ENCODE peak calls at places on chromosomes 6 and 20, in six cellular contexts. H is cardiac muscle cell, S is tibial artery, E is NT2/D1, M is uterus, X is IMR-90. P is an unnamed sample. For H3K9me3 and H3K27me3, the result is how much of the 10 kb centered on the place peaks cover.

GRCh38 chr6:11272491-11273192 is 40.2 kb upstream of the NEDD9 start:
- DNase-seq in H (peak), S (no peak), E (no peak), M (no peak), X (no peak), P (no peak)

GRCh38 chr20:47334022-47334551 is 22.4 kb downstream of the ZMYND8 start:
- DNase-seq in H (no peak), S (no peak), E (no peak), M (peak), X (peak), P (peak)

GRCh38 chr6:145694083-145694737 is 41.1 kb downstream of the EPM2A start:
- DNase-seq in H (no peak), S (no peak), E (no peak), M (no peak), X (no peak), P (no peak)

GRCh38 chr20:1434571-1435336 is 31.9 kb downstream of the NSFL1C start:
- DNase-seq in H (no peak), S (peak), E (no peak), M (no peak), X (peak), P (peak)

GRCh38 chr20:9995514-9996272 is 39.1 kb upstream of the ANKEF1 start:
- DNase-seq in H (no peak), S (no peak), E (no peak), M (no peak), X (no peak), P (no peak)

GRCh38 chr20:57990396-57990987 is 238.0 kb downstream of the ANKRD60 start:
- DNase-seq in H (no peak), S (no peak), E (no peak), M (no peak), X (no peak), P (peak)

GRCh38 chr6:3045777-3046176 is 22.5 kb upstream of the RIPK1 start:
- DNase-seq in H (no peak), S (no peak), E (no peak), M (no peak), X (no peak), P (no peak)

GRCh38 chr6:5493806-5494205 is 232.5 kb downstream of the FARS2 start:
- DNase-seq in H (no peak), S (no peak), E (no peak), M (no peak), X (no peak), P (no peak)

GRCh38 chr6:158005626-158006180 is 24.0 kb downstream of the SYNJ2 start:
- DNase-seq in H (no peak), S (no peak), E (no peak), M (no peak), X (no peak), P (no peak)

GRCh38 chr20:25248501-25249172 is 752 bp downstream of the PYGB start:
- DNase-seq in H (peak), S (no peak), E (no peak), M (no peak), X (peak), P (peak)

GRCh38 chr6:163787001-163787667 is 372.6 kb downstream of the QKI start:
- DNase-seq in H (no peak), S (no peak), E (no peak), M (no peak), X (no peak), P (no peak)

GRCh38 chr6:104589940-104590339 is 269.8 kb downstream of the HACE1 start:
- DNase-seq in H (no peak), S (no peak), E (no peak), M (no peak), X (no peak), P (no peak)

GRCh38 chr20:5191829-5192569 is 65.2 kb downstream of the CDS2 start:
- DNase-seq in H (peak), S (no peak), E (no peak), M (peak), X (peak), P (peak)

GRCh38 chr6:41580690-41581089 is 34.5 kb downstream of the FOXP4 start:
- DNase-seq in H (no peak), S (no peak), E (no peak), M (no peak), X (no peak), P (no peak)

GRCh38 chr6:128516514-128516898 is 3.9 kb downstream of the PTPRK start:
- DNase-seq in H (no peak), S (no peak), E (no peak), M (no peak), X (peak), P (no peak)

GRCh38 chr6:25699649-25700048 is 47.6 kb downstream of the SCGN start:
- DNase-seq in H (no peak), S (no peak), E (no peak), M (no peak), X (no peak), P (no peak)

GRCh38 chr6:141107562-141108160 is 1025.1 kb upstream of the GJE1 start:
- DNase-seq in H (no peak), S (no peak), E (no peak), M (no peak), X (peak), P (peak)

GRCh38 chr20:55353206-55353605 is 652.1 kb downstream of the CBLN4 start:
- DNase-seq in H (no peak), S (no peak), E (no peak), M (no peak), X (no peak), P (no peak)

DNA sequence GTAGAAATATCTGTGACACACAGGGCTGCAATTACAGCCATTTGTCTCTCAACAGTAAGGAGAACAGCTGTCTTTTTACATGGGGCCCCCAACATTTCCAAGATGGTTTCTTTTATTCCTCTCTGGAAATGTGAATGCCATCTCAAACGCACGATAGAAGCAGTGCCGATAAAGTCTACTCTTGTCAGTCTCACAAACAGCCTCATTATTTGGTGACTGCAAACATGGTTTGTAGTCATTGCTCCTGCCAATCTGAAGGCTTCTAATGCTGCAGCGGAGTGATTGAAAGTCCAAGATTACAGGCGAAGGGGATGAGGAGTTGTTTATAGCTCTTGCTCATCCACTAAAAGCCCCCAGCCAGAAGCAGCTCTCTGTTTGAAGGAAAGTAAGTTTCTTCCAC is 657.1 kb downstream of the CBLN4 start:
- DNase-seq in H (no peak), S (no peak), E (no peak), M (no peak), X (no peak), P (no peak)
- H3K9me3 ChIP-seq in H (under half), S (under half), E (under half), M (under half), X (under half), P (under half)

GRCh38 chr6:55277628-55278003 is 49.7 kb upstream of the GFRAL start:
- DNase-seq in H (peak), S (no peak), E (no peak), M (no peak), X (no peak), P (no peak)
- H3K27me3 ChIP-seq in H (under half), S (under half), E (under half), M (under half), X (under half), P (under half)

GRCh38 chr20:23268792-23269354 is 81.7 kb upstream of the NXT1 start:
- DNase-seq in H (no peak), S (no peak), E (no peak), M (no peak), X (no peak), P (no peak)
- H3K9me3 ChIP-seq in H (under half), S (under half), E (under half), M (under half), X (under half), P (under half)

GRCh38 chr6:105901583-105901982 is 184.6 kb upstream of the PRDM1 start:
- DNase-seq in H (no peak), S (no peak), E (no peak), M (no peak), X (no peak), P (no peak)

GRCh38 chr6:105897131-105897530 is 189.0 kb upstream of the PRDM1 start:
- DNase-seq in H (no peak), S (no peak), E (no peak), M (no peak), X (peak), P (no peak)

GRCh38 chr6:105900120-105900937 is 185.8 kb upstream of the PRDM1 start:
- DNase-seq in H (no peak), S (no peak), E (no peak), M (no peak), X (peak), P (no peak)

GRCh38 chr6:105898286-105898685 is 187.8 kb upstream of the PRDM1 start:
- DNase-seq in H (no peak), S (no peak), E (no peak), M (no peak), X (peak), P (no peak)

DNA sequence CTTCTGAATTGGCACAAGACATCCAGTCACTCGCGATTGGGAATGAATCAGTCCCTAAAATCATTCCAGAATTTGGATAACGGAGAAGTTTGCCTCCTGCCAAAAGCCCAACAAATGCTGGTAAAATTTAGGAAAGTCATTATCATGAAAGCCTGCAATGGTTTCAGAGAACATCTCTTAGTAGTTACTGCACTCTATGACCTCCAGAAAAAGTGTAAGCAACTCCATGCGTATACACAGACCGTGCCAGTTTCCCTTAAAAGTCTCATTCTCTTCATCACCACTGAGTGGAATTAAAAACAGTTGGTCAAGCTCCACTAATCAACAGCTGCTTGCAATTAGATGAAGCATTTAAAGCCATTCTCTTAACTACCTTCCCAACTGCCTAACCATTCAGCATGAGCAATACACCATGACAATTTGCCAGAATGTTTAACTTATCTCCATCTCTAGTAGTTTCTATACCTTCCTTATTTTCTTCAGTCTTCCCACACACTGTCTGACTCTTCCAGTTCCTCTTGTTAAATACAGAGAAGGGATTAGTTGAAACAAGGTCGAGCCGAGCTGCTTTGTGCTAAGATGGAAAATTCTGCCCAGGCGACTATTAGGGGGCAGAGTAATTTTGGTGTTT is 183.6 kb upstream of the PRDM1 start:
- DNase-seq in H (no peak), S (no peak), E (no peak), M (no peak), X (peak), P (peak)
- H3K27me3 ChIP-seq in H (under half), S (under half), E (under half), M (under half), X (under half), P (under half)

DNA sequence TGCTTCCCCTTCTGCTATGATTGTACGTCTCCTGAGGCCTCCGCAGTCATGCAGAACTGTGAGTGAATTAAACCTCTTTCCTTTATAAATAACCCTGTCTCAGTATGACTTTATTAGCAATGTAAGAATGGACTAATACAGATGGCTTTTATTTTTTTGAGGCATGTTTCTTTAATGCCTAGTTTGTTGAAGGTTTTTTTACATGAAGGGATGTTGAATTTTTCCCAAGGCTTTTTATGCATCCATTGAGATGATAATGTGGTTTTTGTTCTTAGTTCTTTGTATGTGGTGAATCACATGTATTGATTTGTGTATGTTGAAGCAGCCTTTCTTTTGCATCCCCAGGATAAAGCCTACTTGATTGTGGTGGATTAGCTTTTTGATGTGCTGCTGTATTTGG is 239.0 kb downstream of the THBS2 start:
- DNase-seq in H (no peak), S (no peak), E (no peak), M (no peak), X (no peak), P (no peak)
- H3K9me3 ChIP-seq in H (under half), S (under half), E (under half), M (under half), X (under half), P (under half)

DNA sequence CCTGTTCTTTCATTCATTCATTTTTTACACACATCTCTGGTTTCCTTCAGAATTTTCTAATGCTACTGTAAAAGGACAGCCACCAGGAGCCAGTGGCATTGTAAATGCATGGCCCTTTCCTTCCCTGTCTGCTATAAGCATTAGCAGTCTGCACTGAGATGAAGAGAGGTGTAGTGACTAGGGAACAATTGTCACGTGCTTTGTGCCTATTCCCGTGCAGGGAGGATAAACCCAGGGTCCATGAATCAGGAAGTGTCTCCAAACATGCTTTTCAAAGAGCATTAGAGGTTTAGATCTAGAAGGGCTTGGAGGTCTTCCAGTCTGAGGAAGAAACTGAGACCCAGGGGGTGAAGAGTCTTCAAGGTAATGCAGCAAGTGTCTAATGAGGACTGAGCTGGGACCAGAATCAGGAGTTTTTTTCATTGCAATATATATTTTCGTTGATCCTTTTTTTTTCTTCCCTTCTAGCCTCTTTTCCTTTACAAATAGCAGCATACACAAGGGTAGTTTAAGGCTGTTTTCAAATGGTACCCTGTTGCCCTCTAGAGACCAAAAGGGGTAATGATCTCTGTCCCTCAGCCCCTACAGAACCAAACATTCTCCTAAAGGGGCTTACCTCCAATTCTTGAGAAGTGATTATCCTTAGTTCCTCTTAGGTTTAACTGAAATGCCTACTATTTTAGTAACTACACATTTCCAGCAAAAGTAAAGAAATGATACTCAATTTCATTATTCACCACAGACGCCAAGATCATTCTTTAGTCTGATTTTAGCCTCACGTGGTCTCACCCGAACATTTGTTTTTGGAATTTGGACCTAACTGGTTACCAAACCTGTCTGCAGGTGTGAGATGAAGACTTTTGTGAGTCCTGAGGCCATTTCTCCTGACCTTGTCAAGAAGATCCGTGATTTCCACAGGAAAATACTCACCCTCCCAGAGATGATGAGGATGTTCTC is 6.6 kb downstream of the TRIM15 start:
- DNase-seq in H (peak), S (no peak), E (peak), M (no peak), X (peak), P (no peak)
- H3K27me3 ChIP-seq in H (half or more), S (under half), E (under half), M (under half), X (half or more), P (under half)

GRCh38 chr6:109360281-109360680 is 22.0 kb downstream of the CD164 start:
- DNase-seq in H (no peak), S (no peak), E (no peak), M (no peak), X (no peak), P (no peak)

GRCh38 chr6:109360791-109361190 is 21.5 kb downstream of the CD164 start:
- DNase-seq in H (no peak), S (no peak), E (no peak), M (no peak), X (no peak), P (no peak)

GRCh38 chr6:109356237-109356636 is 26.0 kb downstream of the CD164 start:
- DNase-seq in H (no peak), S (no peak), E (no peak), M (no peak), X (no peak), P (no peak)

GRCh38 chr6:109359248-109359647 is 23.0 kb downstream of the CD164 start:
- DNase-seq in H (no peak), S (no peak), E (no peak), M (no peak), X (no peak), P (no peak)

GRCh38 chr6:109358204-109358603 is 24.1 kb downstream of the CD164 start:
- DNase-seq in H (no peak), S (no peak), E (no peak), M (no peak), X (no peak), P (no peak)
- H3K9me3 ChIP-seq in H (under half), S (under half), E (under half), M (under half), X (under half), P (under half)

GRCh38 chr6:39140556-39141191 is 25.7 kb upstream of the SAYSD1 start:
- DNase-seq in H (no peak), S (no peak), E (no peak), M (peak), X (no peak), P (no peak)

GRCh38 chr6:39143238-39143930 is 28.4 kb upstream of the SAYSD1 start:
- DNase-seq in H (no peak), S (no peak), E (no peak), M (no peak), X (no peak), P (no peak)

DNA sequence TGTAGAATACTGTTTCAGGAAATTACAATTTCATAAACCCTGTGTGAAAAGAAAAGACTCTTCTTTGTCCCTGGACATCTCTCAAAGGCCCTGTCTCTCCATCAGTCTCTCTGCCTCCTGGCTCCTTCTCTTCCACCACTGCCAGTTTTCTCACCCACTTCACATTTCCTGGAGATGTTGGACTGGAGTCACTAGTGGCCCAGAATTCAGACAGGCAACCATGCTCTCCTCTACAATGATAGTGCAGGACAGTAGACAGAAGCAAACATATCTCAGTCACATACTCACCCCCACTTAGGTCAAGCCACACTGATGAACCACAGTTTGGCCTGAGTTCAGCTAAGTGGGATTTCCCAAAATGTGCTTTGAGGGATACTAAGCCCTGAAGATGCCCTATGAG is 29.8 kb upstream of the SAYSD1 start:
- DNase-seq in H (no peak), S (no peak), E (no peak), M (no peak), X (no peak), P (no peak)
- H3K27me3 ChIP-seq in H (under half), S (under half), E (under half), M (under half), X (under half), P (half or more)

GRCh38 chr20:63472159-63472811 is at the start of gene KCNQ2:
- DNase-seq in H (peak), S (no peak), E (peak), M (no peak), X (no peak), P (no peak)

GRCh38 chr20:63471719-63472158 is 716 bp downstream of the KCNQ2 start:
- DNase-seq in H (no peak), S (no peak), E (no peak), M (no peak), X (no peak), P (no peak)

GRCh38 chr20:63471002-63471718 is 1.3 kb downstream of the KCNQ2 start:
- DNase-seq in H (no peak), S (no peak), E (no peak), M (no peak), X (no peak), P (no peak)

GRCh38 chr20:63473555-63474449 is 1.3 kb upstream of the KCNQ2 start:
- DNase-seq in H (no peak), S (no peak), E (no peak), M (no peak), X (no peak), P (no peak)

GRCh38 chr20:63472862-63473390 is 471 bp upstream of the KCNQ2 start:
- DNase-seq in H (no peak), S (no peak), E (no peak), M (no peak), X (no peak), P (no peak)
- H3K9me3 ChIP-seq in H (under half), S (under half), E (under half), M (under half), X (under half), P (under half)